ENCODE peak calls at places on chromosomes 4 and X, in nine cellular contexts. G is T-cell; I is left lung; L is right lobe of liver; D is stimulated activated CD4-positive, alpha-beta T cell treated with anti-CD3 and anti-CD28 coated beads, Interleukin-2, amount 100 ng/mL, for 48 hours; F is cortex of kidney; N is GM12892; Y is aorta; W is dorsolateral prefrontal cortex. Z is an unnamed sample.

GRCh38 chrX:70494441-70494840 is 49.8 kb downstream of the DLG3 start:
- DNase-seq in I (no peak), L (no peak), G (no peak), Y (no peak), D (no peak), F (no peak), N (no peak), W (no peak), Z (no peak)

GRCh38 chr4:1055721-1056590 is 44.5 kb downstream of the FGFRL1 start:
- DNase-seq in D (peak; percentile 63), W (peak; percentile 12), Y (peak; percentile 78), L (peak; percentile 42), G (peak; percentile 83), I (peak; percentile 77), N (no peak), F (no peak), Z (no peak)

GRCh38 chr4:3773552-3774001 is 7.4 kb downstream of the ADRA2C start:
- DNase-seq in I (peak; percentile 66), L (no peak), D (no peak), W (no peak), F (no peak), G (no peak), Y (no peak), N (no peak), Z (no peak)

GRCh38 chr4:187578103-187578502 is 417.5 kb upstream of the ZFP42 start:
- DNase-seq in N (no peak), I (no peak), D (no peak), W (no peak), Y (no peak), L (no peak), F (no peak), G (no peak), Z (no peak)

GRCh38 chr4:138609943-138610350 is 367.8 kb upstream of the SLC7A11 start:
- DNase-seq in G (no peak), D (no peak), W (no peak), Y (no peak), I (no peak), L (no peak), F (no peak), N (no peak), Z (no peak)

GRCh38 chrX:2928127-2928582 is 984 bp downstream of the ARSD start:
- DNase-seq in Y (peak; percentile 85), D (no peak), I (peak; percentile 87), G (no peak), L (peak; percentile 66), F (no peak), N (no peak), W (no peak), Z (peak; percentile 16)

GRCh38 chrX:99371976-99372595 is 1038.0 kb downstream of the PCDH19 start:
- DNase-seq in F (no peak), Y (no peak), W (no peak), N (no peak), D (no peak), L (no peak), I (peak; percentile 39), G (no peak), Z (no peak)

GRCh38 chrX:350534-351321 is 32.1 kb upstream of the GTPBP6 start:
- DNase-seq in G (no peak), Y (peak; percentile 73), I (peak; percentile 71), L (no peak), F (no peak), N (no peak), W (no peak), D (no peak), Z (no peak)

GRCh38 chr4:2478220-2478619 is 9.3 kb downstream of the RNF4 start:
- DNase-seq in W (no peak), F (no peak), Y (no peak), D (no peak), N (no peak), G (no peak), L (no peak), I (no peak), Z (no peak)

GRCh38 chr4:30754021-30754420 is 33.9 kb downstream of the PCDH7 start:
- DNase-seq in G (no peak), L (no peak), W (no peak), I (no peak), D (no peak), N (no peak), F (no peak), Y (no peak), Z (no peak)

GRCh38 chr4:183253451-183253850 is 66.6 kb downstream of the CLDN22 start:
- DNase-seq in L (no peak), F (no peak), N (no peak), I (no peak), W (no peak), G (no peak), D (no peak), Y (no peak), Z (no peak)

GRCh38 chr4:27684501-27685077 is 823.9 kb downstream of the STIM2 start:
- DNase-seq in W (peak; percentile 67), I (no peak), F (no peak), L (peak; percentile 68), Y (no peak), D (no peak), N (no peak), G (no peak), Z (peak; percentile 19)

GRCh38 chr4:147340547-147341225 is 140.2 kb upstream of the EDNRA start:
- DNase-seq in D (no peak), L (no peak), Y (no peak), N (no peak), W (no peak), I (no peak), G (no peak), F (no peak), Z (no peak)

GRCh38 chr4:93152461-93152860 is 676.1 kb upstream of the ATOH1 start:
- DNase-seq in I (no peak), G (no peak), W (no peak), D (no peak), F (no peak), Y (no peak), N (no peak), L (no peak), Z (no peak)

GRCh38 chrX:65750674-65751469 is 83.4 kb downstream of the MSN start:
- DNase-seq in N (no peak), W (no peak), Y (no peak), L (no peak), F (no peak), G (peak; percentile 6), I (no peak), D (peak; percentile 9), Z (no peak)

GRCh38 chrX:78513996-78514745 is 145.0 kb downstream of the RTL3 start:
- DNase-seq in I (no peak), F (no peak), D (no peak), L (no peak), W (no peak), Y (no peak), N (no peak), G (no peak), Z (no peak)

GRCh38 chr4:111689214-111689613 is 456.0 kb upstream of the FAM241A start:
- DNase-seq in N (no peak), G (no peak), D (no peak), Y (no peak), W (no peak), F (no peak), L (peak; percentile 60), I (no peak), Z (peak; percentile 69)

GRCh38 chrX:108097380-108097779 is 5.8 kb downstream of the ATG4A start:
- DNase-seq in D (no peak), F (no peak), L (no peak), Y (no peak), I (no peak), W (no peak), G (no peak), N (no peak), Z (no peak)

GRCh38 chr4:139651282-139652194 is 14.1 kb upstream of the MGST2 start:
- DNase-seq in I (no peak), D (peak; percentile 66), G (peak; percentile 60), F (no peak), W (peak; percentile 87), Y (peak; percentile 92), L (peak; percentile 82), N (no peak), Z (peak; percentile 95)

GRCh38 chr4:129172181-129172580 is 76.2 kb downstream of the C4orf33 start:
- DNase-seq in G (no peak), I (no peak), N (no peak), Y (no peak), F (no peak), L (no peak), W (no peak), D (no peak), Z (no peak)

GRCh38 chr4:80434238-80434637 is 98.7 kb downstream of the CFAP299 start:
- DNase-seq in D (no peak), N (no peak), G (no peak), F (no peak), I (no peak), L (no peak), W (no peak), Y (no peak), Z (no peak)

GRCh38 chr4:119299221-119300071 is 22.5 kb downstream of the FABP2 start:
- DNase-seq in L (no peak), Y (no peak), G (no peak), F (no peak), N (peak; percentile 12), D (no peak), W (no peak), I (no peak), Z (no peak)

GRCh38 chrX:102858826-102859627 is 78.0 kb upstream of the RAB40AL start:
- DNase-seq in W (no peak), F (no peak), Y (no peak), I (no peak), L (no peak), G (no peak), N (no peak), D (no peak), Z (no peak)

GRCh38 chrX:10900585-10901289 is 210.4 kb upstream of the HCCS start:
- DNase-seq in N (no peak), L (no peak), F (no peak), D (no peak), I (no peak), G (no peak), W (no peak), Y (no peak), Z (no peak)

GRCh38 chr4:16636304-16636703 is 262.1 kb downstream of the LDB2 start:
- DNase-seq in F (no peak), L (no peak), G (no peak), I (no peak), N (no peak), D (no peak), Y (no peak), W (no peak), Z (no peak)

GRCh38 chrX:57677132-57677858 is 2.8 kb downstream of the NLRP2B start:
- DNase-seq in D (no peak), N (no peak), W (no peak), G (no peak), L (no peak), F (no peak), I (no peak), Y (no peak), Z (no peak)

GRCh38 chr4:80454040-80454439 is 118.5 kb downstream of the CFAP299 start:
- DNase-seq in N (no peak), W (no peak), F (no peak), Y (no peak), D (no peak), I (no peak), G (no peak), L (no peak), Z (no peak)

GRCh38 chr4:83217721-83218522 is 66.7 kb downstream of the COQ2 start:
- DNase-seq in D (peak; percentile 27), L (no peak), G (peak; percentile 42), Y (no peak), F (no peak), N (peak; percentile 54), W (no peak), I (no peak), Z (no peak)

GRCh38 chrX:41029332-41029731 is 55.9 kb upstream of the USP9X start:
- DNase-seq in W (no peak), I (no peak), G (no peak), N (no peak), D (no peak), F (no peak), L (peak; percentile 67), Y (no peak), Z (no peak)

GRCh38 chr4:78923459-78924312 is 15.6 kb downstream of the PAQR3 start:
- DNase-seq in I (no peak), Y (no peak), G (no peak), W (no peak), F (no peak), D (no peak), L (no peak), N (no peak), Z (no peak)

GRCh38 chrX:20967725-20968124 is 406.5 kb upstream of the CNKSR2 start:
- DNase-seq in I (no peak), D (no peak), G (no peak), L (no peak), N (no peak), Y (no peak), F (no peak), W (no peak), Z (no peak)

Z was measured in lower leg skin.